ENCODE peak calls at places on chromosomes 4 and X, in ten cellular contexts. H, N, P, U, D, W, C, B, Q and S are unnamed samples.

GRCh38 chr4:107734120-107734519 is 14.1 kb upstream of the PAPSS1 start:
- DNase-seq in H (peak; percentile 33), N (peak; percentile 47), P (no peak), U (no peak), D (no peak), W (no peak), C (no peak), B (no peak), Q (no peak), S (no peak)

GRCh38 chr4:167578906-167579305 is 344.6 kb upstream of the SPOCK3 start:
- DNase-seq in H (peak; percentile 29), N (no peak), P (no peak), U (no peak), D (no peak), W (no peak), C (no peak), B (peak; percentile 4), Q (no peak), S (no peak)

GRCh38 chrX:27575565-27575964 is 14.6 kb upstream of the DCAF8L2 start:
- DNase-seq in H (peak; percentile 73), N (no peak), P (no peak), U (no peak), D (no peak), W (no peak), C (no peak), B (peak; percentile 10), Q (no peak), S (no peak)

GRCh38 chrX:14496674-14497073 is 32.7 kb upstream of the GLRA2 start:
- DNase-seq in H (no peak), N (no peak), P (no peak), U (no peak), D (no peak), W (no peak), C (no peak), B (peak; percentile 3), Q (no peak), S (no peak)

GRCh38 chrX:43559643-43560042 is 96.5 kb upstream of the MAOA start:
- DNase-seq in H (peak; percentile 67), N (peak; percentile 59), P (peak; percentile 40), U (no peak), D (peak; percentile 35), W (peak; percentile 26), C (peak; percentile 11), B (peak; percentile 46), Q (peak; percentile 1), S (no peak)

GRCh38 chrX:3351287-3351686 is 4.8 kb upstream of the MXRA5 start:
- DNase-seq in H (no peak), N (no peak), P (no peak), U (no peak), D (no peak), W (no peak), C (no peak), B (no peak), Q (no peak), S (no peak)

GRCh38 chr4:107896651-107897050 is 34.7 kb upstream of the CYP2U1 start:
- DNase-seq in H (no peak), N (no peak), P (no peak), U (no peak), D (no peak), W (no peak), C (no peak), B (no peak), Q (no peak), S (no peak)

GRCh38 chr4:100796333-100796732 is 278.5 kb upstream of the EMCN start:
- DNase-seq in H (no peak), N (no peak), P (no peak), U (no peak), D (no peak), W (no peak), C (no peak), B (no peak), Q (no peak), S (no peak)

GRCh38 chrX:45208121-45208856 is 7.6 kb upstream of the DIPK2B start:
- DNase-seq in H (no peak), N (no peak), P (no peak), U (no peak), D (no peak), W (no peak), C (no peak), B (no peak), Q (no peak), S (no peak)

GRCh38 chrX:150361777-150362351 is 1.3 kb upstream of the MAMLD1 start:
- DNase-seq in H (peak; percentile 36), N (peak; percentile 11), P (peak; percentile 57), U (no peak), D (no peak), W (no peak), C (no peak), B (no peak), Q (peak; percentile 17), S (no peak)

GRCh38 chr4:140105436-140105835 is 48.5 kb downstream of the MAML3 start:
- DNase-seq in H (no peak), N (no peak), P (no peak), U (no peak), D (no peak), W (no peak), C (no peak), B (no peak), Q (no peak), S (no peak)

GRCh38 chr4:156547439-156547838 is 424.2 kb downstream of the PDGFC start:
- DNase-seq in H (peak; percentile 72), N (no peak), P (no peak), U (no peak), D (no peak), W (no peak), C (no peak), B (peak; percentile 96), Q (no peak), S (no peak)

GRCh38 chr4:54840992-54841768 is 183.4 kb downstream of the KIT start:
- DNase-seq in H (peak; percentile 24), N (no peak), P (no peak), U (no peak), D (no peak), W (no peak), C (no peak), B (peak; percentile 12), Q (no peak), S (no peak)

GRCh38 chr4:24551492-24552330 is 32.6 kb downstream of the DHX15 start:
- DNase-seq in H (no peak), N (no peak), P (no peak), U (no peak), D (no peak), W (no peak), C (no peak), B (no peak), Q (no peak), S (no peak)

GRCh38 chrX:85851418-85851817 is 195.9 kb downstream of the CHM start:
- DNase-seq in H (peak; percentile 57), N (peak; percentile 27), P (no peak), U (no peak), D (no peak), W (no peak), C (no peak), B (no peak), Q (no peak), S (no peak)

GRCh38 chr4:185304944-185305690 is 90.6 kb downstream of the LRP2BP start:
- DNase-seq in H (peak; percentile 59), N (peak; percentile 46), P (no peak), U (no peak), D (peak; percentile 33), W (no peak), C (peak; percentile 9), B (peak; percentile 29), Q (no peak), S (no peak)

GRCh38 chr4:102825261-102826071 is 1.9 kb downstream of the UBE2D3 start:
- DNase-seq in H (peak; percentile 65), N (no peak), P (peak; percentile 12), U (no peak), D (peak; percentile 55), W (peak; percentile 6), C (peak; percentile 57), B (peak; percentile 75), Q (peak; percentile 5), S (no peak)

GRCh38 chrX:144006811-144007210 is 122.9 kb downstream of the UBE2NL start:
- DNase-seq in H (peak; percentile 88), N (no peak), P (no peak), U (no peak), D (no peak), W (no peak), C (no peak), B (peak; percentile 63), Q (no peak), S (no peak)

GRCh38 chrX:134362560-134363089 is 97.3 kb upstream of the HPRT1 start:
- DNase-seq in H (no peak), N (no peak), P (no peak), U (no peak), D (no peak), W (no peak), C (no peak), B (no peak), Q (no peak), S (no peak)

GRCh38 chr4:3522326-3522640 is 9.9 kb downstream of the LRPAP1 start:
- DNase-seq in H (no peak), N (no peak), P (no peak), U (no peak), D (no peak), W (no peak), C (no peak), B (no peak), Q (no peak), S (no peak)

GRCh38 chrX:96002401-96002800 is 682.2 kb upstream of the DIAPH2 start:
- DNase-seq in H (no peak), N (no peak), P (peak; percentile 20), U (no peak), D (no peak), W (no peak), C (no peak), B (no peak), Q (no peak), S (no peak)

GRCh38 chr4:2923678-2924173 is 39.5 kb downstream of the NOP14 start:
- DNase-seq in H (no peak), N (no peak), P (no peak), U (no peak), D (peak; percentile 24), W (no peak), C (no peak), B (no peak), Q (no peak), S (no peak)

GRCh38 chr4:47557255-47557654 is 72.2 kb downstream of the ATP10D start:
- DNase-seq in H (no peak), N (no peak), P (no peak), U (no peak), D (no peak), W (no peak), C (no peak), B (no peak), Q (no peak), S (no peak)

GRCh38 chr4:3276961-3277360 is 15.9 kb upstream of the RGS12 start:
- DNase-seq in H (no peak), N (no peak), P (no peak), U (no peak), D (peak; percentile 43), W (no peak), C (no peak), B (peak; percentile 71), Q (no peak), S (no peak)

GRCh38 chrX:45368705-45369104 is 168.0 kb upstream of the DIPK2B start:
- DNase-seq in H (no peak), N (no peak), P (no peak), U (no peak), D (no peak), W (no peak), C (no peak), B (no peak), Q (no peak), S (no peak)

GRCh38 chrX:77003956-77004355 is 443.2 kb upstream of the FGF16 start:
- DNase-seq in H (peak; percentile 18), N (no peak), P (no peak), U (no peak), D (no peak), W (no peak), C (no peak), B (peak; percentile 56), Q (no peak), S (no peak)

GRCh38 chrX:132858018-132858417 is 100.4 kb downstream of the HS6ST2 start:
- DNase-seq in H (peak; percentile 60), N (no peak), P (no peak), U (no peak), D (no peak), W (no peak), C (no peak), B (no peak), Q (no peak), S (no peak)